ENCODE peak calls at places on chromosomes 12 and 14, in four cellular contexts. A, M, R and F are unnamed samples.

GRCh38 chr14:90278199-90279175 is 22.1 kb downstream of the PSMC1 start:
- DNase-seq in A (no peak), M (no peak), R (no peak), F (no peak)

GRCh38 chr14:65224799-65225198 is 122.5 kb upstream of the MAX start:
- DNase-seq in A (peak), M (no peak), R (no peak), F (peak)

GRCh38 chr12:124452576-124453391 is 114.6 kb downstream of the NCOR2 start:
- DNase-seq in A (no peak), M (no peak), R (no peak), F (no peak)

GRCh38 chr12:19643635-19644034 is 204.3 kb downstream of the AEBP2 start:
- DNase-seq in A (peak), M (peak), R (peak), F (peak)

GRCh38 chr12:20189767-20190166 is 178.6 kb upstream of the PDE3A start:
- DNase-seq in A (no peak), M (no peak), R (no peak), F (no peak)

GRCh38 chr12:30200864-30201263 is 417.1 kb upstream of the TMTC1 start:
- DNase-seq in A (peak), M (no peak), R (no peak), F (peak)

GRCh38 chr14:20692111-20692751 is 3.7 kb downstream of the ANG start:
- DNase-seq in A (no peak), M (no peak), R (no peak), F (no peak)

GRCh38 chr12:97063292-97063935 is 156.4 kb downstream of the NEDD1 start:
- DNase-seq in A (no peak), M (peak), R (no peak), F (no peak)

GRCh38 chr12:28814246-28814645 is 334.8 kb upstream of the FAR2 start:
- DNase-seq in A (no peak), M (no peak), R (no peak), F (no peak)

DNA sequence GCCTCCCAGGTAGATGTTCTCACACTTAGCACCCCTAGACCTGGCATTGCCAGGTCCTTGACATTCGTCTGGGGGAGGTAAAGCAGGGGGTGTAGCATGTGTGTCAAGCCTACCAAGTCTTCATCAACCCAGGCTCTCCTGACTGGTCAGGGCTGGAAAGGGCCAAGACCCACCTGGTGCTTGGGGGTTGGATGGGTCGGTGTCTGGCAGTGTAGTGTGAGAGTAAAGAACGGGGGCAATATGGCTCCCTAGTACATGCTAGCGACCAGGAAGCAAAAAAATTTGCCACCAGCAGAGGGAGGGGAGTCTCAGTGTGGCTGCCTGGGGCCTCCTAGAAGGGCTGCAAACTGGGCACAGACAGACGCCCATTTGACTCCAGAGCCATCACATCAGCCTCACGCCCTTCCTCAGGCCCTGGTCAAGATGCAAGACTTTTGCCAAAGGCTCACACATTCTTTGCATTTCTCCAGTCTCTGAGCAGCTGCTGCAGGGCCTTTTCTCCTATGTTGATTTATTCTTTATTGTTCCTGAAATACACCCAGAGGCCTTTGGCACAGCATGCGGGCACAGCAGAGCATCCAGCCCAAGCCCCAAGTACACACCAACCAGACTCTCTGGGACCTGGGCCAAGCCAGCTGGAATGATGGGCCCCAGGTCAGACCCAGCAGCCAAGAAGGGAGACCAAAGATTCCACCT is 38.3 kb upstream of the PNMA1 start:
- DNase-seq in A (peak), M (peak), R (peak), F (peak)
- H3K4me3 ChIP-seq in A (no peak), M (no peak), R (no peak), F (no peak)

DNA sequence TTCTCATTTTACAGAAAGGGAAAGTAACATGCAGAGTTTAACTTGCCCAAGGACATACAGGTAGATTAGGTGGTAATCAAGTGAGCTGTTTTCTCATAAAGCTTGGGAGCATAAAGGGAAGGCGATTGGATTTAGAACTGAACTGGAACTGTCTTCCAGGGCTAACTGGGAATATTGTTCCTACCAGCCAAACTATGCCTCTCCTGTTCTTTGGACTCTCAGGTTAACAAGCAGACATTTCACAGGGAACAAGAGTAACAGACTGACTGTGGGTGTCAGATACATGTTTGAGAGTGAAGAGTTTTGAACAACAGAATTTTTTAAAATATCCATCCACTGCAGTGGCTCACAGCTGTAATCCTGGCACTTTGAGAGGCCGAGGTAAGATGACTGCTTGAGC is 15.5 kb downstream of the VCPKMT start:
- DNase-seq in A (no peak), M (no peak), R (no peak), F (no peak)
- TF ChIP-seq CTCF in A (no peak), M (no peak), R (no peak), F (no peak)

GRCh38 chr12:3193755-3194154 is 116.6 kb downstream of the TSPAN9 start:
- DNase-seq in A (no peak), M (no peak), R (no peak), F (no peak)
- H3K4me3 ChIP-seq in A (no peak), M (no peak), R (no peak), F (no peak)

DNA sequence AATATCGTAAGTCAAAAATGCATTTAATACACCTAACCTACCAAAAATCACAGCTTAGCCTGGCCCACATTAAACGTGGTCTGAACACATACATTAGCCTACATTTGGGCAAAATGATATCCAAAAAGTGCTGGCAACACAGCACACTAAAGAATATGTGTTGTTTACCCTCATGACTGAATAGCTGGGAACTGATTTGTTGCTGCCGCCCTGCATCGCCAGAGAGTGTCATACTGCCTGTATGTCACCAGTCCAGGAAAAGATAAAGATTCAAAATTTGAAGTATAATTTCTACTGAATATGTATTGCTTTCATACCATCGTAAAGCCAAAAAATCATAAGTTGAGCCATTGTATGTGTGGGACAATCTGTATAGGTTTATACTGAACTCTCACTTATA is 157.8 kb downstream of the NUBPL start:
- DNase-seq in A (no peak), M (no peak), R (no peak), F (no peak)
- TF ChIP-seq CTCF in A (no peak), M (no peak), R (no peak), F (no peak)

DNA sequence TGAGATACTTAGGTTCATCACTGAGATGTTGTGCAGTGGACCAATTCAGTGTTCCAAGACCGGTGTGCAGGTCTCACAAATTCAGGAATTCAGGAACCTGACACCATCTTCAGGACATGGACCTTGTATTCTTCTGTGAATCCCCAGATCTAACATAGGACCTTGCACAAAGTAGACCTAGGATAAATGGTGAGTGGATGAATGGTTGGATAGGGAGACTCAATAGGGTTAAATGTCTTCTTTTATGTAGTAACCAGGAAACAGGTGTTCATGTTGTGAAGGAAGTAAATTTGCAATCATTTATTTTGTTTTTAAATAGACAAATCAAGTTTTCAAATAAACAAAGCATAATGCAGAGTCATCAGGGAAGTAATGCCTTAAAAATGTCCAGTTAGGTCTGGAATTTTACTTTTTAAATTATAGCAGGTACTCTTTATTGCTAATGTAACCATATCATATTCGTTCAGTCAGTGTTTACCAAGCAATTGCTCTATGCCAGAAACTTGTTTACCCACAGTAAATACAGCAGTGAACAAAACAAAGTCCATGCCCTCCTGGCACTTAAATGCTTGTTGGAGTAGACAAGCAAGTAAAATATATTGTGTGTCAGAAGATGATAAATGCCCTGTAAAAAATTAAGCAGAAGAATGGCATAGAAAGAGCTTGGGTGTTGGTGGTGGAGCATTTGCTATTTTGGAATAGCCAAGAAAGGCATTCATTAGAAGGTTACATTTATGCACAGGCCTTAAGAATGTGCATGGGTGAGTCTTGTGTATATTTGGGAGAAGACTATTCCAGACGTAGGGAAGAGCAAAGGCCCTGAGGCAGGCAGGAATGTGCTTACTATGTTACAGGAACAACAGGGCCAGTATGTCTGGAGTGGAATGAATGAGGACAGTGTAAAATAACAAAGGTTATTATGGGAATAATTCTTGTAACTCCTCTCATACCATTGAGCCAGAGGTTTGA is 26.3 kb downstream of the RXYLT1 start:
- DNase-seq in A (no peak), M (no peak), R (no peak), F (no peak)
- H3K4me3 ChIP-seq in A (no peak), M (no peak), R (no peak), F (no peak)

GRCh38 chr12:89636776-89637160 is 71.9 kb downstream of the ATP2B1 start:
- DNase-seq in A (peak), M (no peak), R (peak), F (no peak)
- TF ChIP-seq CTCF in A (no peak), M (no peak), R (no peak), F (no peak)

GRCh38 chr14:63922696-63923421 is 70.1 kb downstream of the SYNE2 start:
- DNase-seq in A (no peak), M (no peak), R (peak), F (peak)
- H3K4me3 ChIP-seq in A (no peak), M (no peak), R (no peak), F (no peak)